ENCODE peak calls at places on chromosomes 4 and X, in four cellular contexts. I is OCI-LY7, V is stomach, X is cardiac muscle cell. S is an unnamed sample. For H3K4me1, the result is how much of the 10 kb centered on the place peaks cover.

GRCh38 chr4:145760961-145761929 is 81.3 kb downstream of the C4orf51 start:
- DNase-seq in I (no peak), V (no peak), X (no peak), S (no peak)

GRCh38 chr4:81566076-81566663 is 94.5 kb upstream of the RASGEF1B start:
- DNase-seq in I (no peak), V (no peak), X (no peak), S (no peak)

GRCh38 chr4:2396781-2397368 is 21.6 kb downstream of the ZFYVE28 start:
- DNase-seq in I (no peak), V (no peak), X (no peak), S (no peak)

GRCh38 chr4:152680988-152681731 is 1.4 kb upstream of the TMEM154 start:
- DNase-seq in I (peak), V (no peak), X (no peak), S (no peak)

GRCh38 chr4:111802191-111802590 is 343.1 kb upstream of the FAM241A start:
- DNase-seq in I (no peak), V (no peak), X (no peak), S (no peak)

GRCh38 chr4:98929341-98930267 is 671 bp upstream of the EIF4E start:
- DNase-seq in I (peak), V (peak), X (no peak), S (peak)

GRCh38 chr4:10111067-10111801 is 5.4 kb downstream of the WDR1 start:
- DNase-seq in I (no peak), V (no peak), X (no peak), S (no peak)

GRCh38 chr4:25936696-25937095 is 22.7 kb downstream of the SMIM20 start:
- DNase-seq in I (no peak), V (no peak), X (no peak), S (no peak)

GRCh38 chr4:80185787-80186548 is 11.3 kb upstream of the PRDM8 start:
- DNase-seq in I (no peak), V (no peak), X (peak), S (no peak)

GRCh38 chr4:147571021-147571770 is 46.0 kb upstream of the TMEM184C start:
- DNase-seq in I (no peak), V (no peak), X (no peak), S (no peak)

GRCh38 chrX:47169726-47170515 is 23.7 kb upstream of the UBA1 start:
- DNase-seq in I (no peak), V (peak), X (no peak), S (no peak)

GRCh38 chrX:71253253-71254091 is 468 bp downstream of the ZMYM3 start:
- DNase-seq in I (peak), V (peak), X (peak), S (peak)

GRCh38 chrX:130111220-130111934 is 1.1 kb upstream of the ELF4 start:
- DNase-seq in I (no peak), V (no peak), X (peak), S (no peak)

GRCh38 chr4:119692001-119692400 is 63.4 kb upstream of the PDE5A start:
- DNase-seq in I (no peak), V (no peak), X (no peak), S (no peak)

GRCh38 chrX:102950908-102951866 is 14.1 kb downstream of the RAB40AL start:
- DNase-seq in I (peak), V (peak), X (peak), S (peak)

GRCh38 chrX:153821066-153821465 is 9.3 kb downstream of the PDZD4 start:
- DNase-seq in I (no peak), V (no peak), X (no peak), S (no peak)

GRCh38 chr4:3871181-3871852 is 105.1 kb downstream of the ADRA2C start:
- DNase-seq in I (no peak), V (no peak), X (peak), S (peak)

GRCh38 chr4:167424338-167425256 is 190.3 kb upstream of the SPOCK3 start:
- DNase-seq in I (no peak), V (no peak), X (peak), S (no peak)

GRCh38 chrX:118355225-118355920 is 9.5 kb downstream of the WDR44 start:
- DNase-seq in I (no peak), V (no peak), X (no peak), S (no peak)

GRCh38 chr4:72446353-72447055 is 122.5 kb downstream of the ADAMTS3 start:
- DNase-seq in I (no peak), V (no peak), X (no peak), S (no peak)

GRCh38 chrX:43589735-43590515 is 66.2 kb upstream of the MAOA start:
- DNase-seq in I (no peak), V (no peak), X (no peak), S (peak)

GRCh38 chr4:25818293-25819240 is 44.2 kb downstream of the SEL1L3 start:
- DNase-seq in I (no peak), V (no peak), X (no peak), S (no peak)

GRCh38 chr4:74112399-74113090 is 13.6 kb upstream of the CXCL2 start:
- DNase-seq in I (no peak), V (no peak), X (no peak), S (no peak)
- H3K4me1 ChIP-seq in I (under half), V (under half), X (under half), S (under half)

GRCh38 chr4:40199999-40200880 is 3.4 kb downstream of the RHOH start:
- DNase-seq in I (peak), V (peak), X (no peak), S (no peak)
- H3K4me3 ChIP-seq in I (peak), V (peak), X (no peak), S (no peak)

DNA sequence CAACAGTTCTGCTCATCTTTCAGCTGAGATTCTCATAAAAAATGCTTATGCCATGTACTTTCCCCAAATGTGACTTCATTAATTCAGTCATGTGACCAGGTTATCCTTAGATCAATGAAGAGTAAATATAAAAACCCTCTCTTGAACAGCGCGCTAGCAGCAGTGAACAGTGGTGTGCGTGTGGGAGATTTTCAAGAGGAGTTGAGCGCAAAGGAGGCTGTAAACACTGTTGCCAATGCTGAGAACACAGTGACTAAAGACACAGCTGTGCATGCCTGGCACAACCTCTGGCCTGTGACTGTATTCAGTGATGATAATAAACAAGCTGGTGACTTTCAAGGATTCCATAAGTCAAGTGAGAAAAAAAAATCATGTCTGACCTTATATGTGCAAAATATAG is 25.1 kb downstream of the MSX1 start:
- DNase-seq in I (no peak), V (no peak), X (no peak), S (no peak)
- H3K4me1 ChIP-seq in I (under half), V (under half), X (under half), S (under half)

GRCh38 chr4:41363384-41363981 is 106.8 kb downstream of the UCHL1 start:
- DNase-seq in I (no peak), V (no peak), X (no peak), S (peak)
- H3K4me3 ChIP-seq in I (no peak), V (no peak), X (no peak), S (no peak)

GRCh38 chr4:76697129-76697803 is 200.7 kb downstream of the SOWAHB start:
- DNase-seq in I (no peak), V (no peak), X (no peak), S (no peak)

GRCh38 chr4:76702440-76703122 is 195.4 kb downstream of the SOWAHB start:
- DNase-seq in I (no peak), V (no peak), X (no peak), S (no peak)

GRCh38 chr4:76698141-76698540 is 199.8 kb downstream of the SOWAHB start:
- DNase-seq in I (no peak), V (no peak), X (no peak), S (no peak)

GRCh38 chr4:76703123-76703490 is 194.8 kb downstream of the SOWAHB start:
- DNase-seq in I (no peak), V (no peak), X (no peak), S (no peak)

GRCh38 chr4:76699911-76700310 is 198.0 kb downstream of the SOWAHB start:
- DNase-seq in I (no peak), V (no peak), X (no peak), S (no peak)
- H3K4me1 ChIP-seq in I (under half), V (half or more), X (under half), S (under half)

GRCh38 chr4:5888222-5888701 is 4.6 kb downstream of the CRMP1 start:
- DNase-seq in I (no peak), V (no peak), X (peak), S (no peak)
- H3K4me3 ChIP-seq in I (no peak), V (peak), X (peak), S (no peak)

DNA sequence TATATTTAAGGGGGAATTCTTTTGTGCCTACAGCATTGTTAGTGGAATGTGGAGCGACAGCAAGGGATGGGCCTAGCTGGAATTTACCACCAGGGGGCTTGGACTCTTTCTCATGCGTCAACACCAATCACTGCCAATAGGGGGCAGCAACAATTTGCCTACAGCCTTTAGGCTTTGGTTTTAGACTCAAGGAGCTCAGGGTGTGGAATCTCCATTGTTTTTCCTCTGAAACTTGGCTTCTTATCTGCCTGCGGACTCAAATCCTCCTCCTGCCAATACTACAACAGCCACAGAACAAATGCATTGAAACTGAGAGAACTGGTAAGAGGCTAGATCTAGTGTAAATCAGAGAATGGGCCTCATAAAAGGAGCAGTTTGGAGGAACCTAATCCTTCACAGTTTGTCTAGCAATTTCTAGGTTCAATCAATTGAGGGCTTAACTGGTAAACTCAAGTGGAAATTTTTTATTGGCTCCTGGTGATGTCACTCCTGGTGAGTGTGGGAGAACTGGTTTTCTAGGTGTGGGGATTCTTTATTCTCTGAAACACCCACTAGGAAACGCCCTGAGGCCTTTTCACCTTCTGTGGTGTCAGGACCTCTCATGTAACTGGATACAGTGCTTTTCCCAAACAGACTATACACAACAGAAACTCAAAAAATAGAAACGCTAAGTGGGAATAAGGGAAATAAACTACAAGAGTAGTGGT is 27.9 kb upstream of the TMSB4X start:
- DNase-seq in I (peak), V (peak), X (peak), S (peak)
- H3K4me1 ChIP-seq in I (half or more), V (under half), X (under half), S (under half)

S was measured in body of pancreas.